ENCODE peak calls at places on chromosomes 11 and 22, in seven cellular contexts. H is AG09319, M is astrocyte of the hippocampus, F is psoas muscle, C is GM06990, Z is nephron progenitor cell, T is NAMALWA. E is an unnamed sample.
A peak's percentile ranks its signal among the peaks of the same experiment; 100 is the strongest.

GRCh38 chr11:122186439-122187080 is 70.5 kb upstream of the BLID start:
- DNase-seq in H (peak; percentile 93), M (peak; percentile 74), F (no peak), C (no peak), Z (no peak), T (no peak), E (no peak)

GRCh38 chr11:130631119-130631518 is 182.7 kb downstream of the ADAMTS15 start:
- DNase-seq in H (no peak), M (peak; percentile 76), F (no peak), C (no peak), Z (no peak), T (no peak), E (no peak)

GRCh38 chr11:26127336-26127735 is 204.6 kb upstream of the ANO3 start:
- DNase-seq in H (no peak), M (no peak), F (no peak), C (no peak), Z (no peak), T (no peak), E (no peak)

GRCh38 chr11:494761-495536 is 12.1 kb downstream of the RNH1 start:
- DNase-seq in H (no peak), M (no peak), F (peak; percentile 54), C (no peak), Z (no peak), T (no peak), E (no peak)

GRCh38 chr11:114053406-114053805 is 6.1 kb upstream of the ZBTB16 start:
- DNase-seq in H (no peak), M (no peak), F (no peak), C (no peak), Z (no peak), T (no peak), E (no peak)

GRCh38 chr11:71543866-71544265 is 4.4 kb upstream of the KRTAP5-9 start:
- DNase-seq in H (no peak), M (no peak), F (no peak), C (no peak), Z (no peak), T (no peak), E (no peak)

GRCh38 chr11:65291613-65292012 is 23.1 kb upstream of the CDC42EP2 start:
- DNase-seq in H (no peak), M (peak; percentile 57), F (no peak), C (no peak), Z (no peak), T (no peak), E (no peak)

GRCh38 chr22:22737590-22737989 is 93.2 kb downstream of the GGTLC2 start:
- DNase-seq in H (no peak), M (no peak), F (no peak), C (no peak), Z (no peak), T (no peak), E (no peak)

GRCh38 chr11:134666273-134667174 is 254.5 kb upstream of the B3GAT1 start:
- DNase-seq in H (no peak), M (no peak), F (no peak), C (no peak), Z (no peak), T (no peak), E (no peak)

GRCh38 chr11:128052912-128053641 is 534.3 kb downstream of the ETS1 start:
- DNase-seq in H (peak; percentile 49), M (peak; percentile 29), F (no peak), C (no peak), Z (no peak), T (no peak), E (no peak)

GRCh38 chr11:56375324-56375723 is at the start of gene OR8U1:
- DNase-seq in H (no peak), M (no peak), F (no peak), C (no peak), Z (no peak), T (no peak), E (no peak)